ENCODE peak calls at places on chromosome 13, in eight cellular contexts. One of them, this sample, is unnamed.

GRCh38 chr13:74129500-74130144 is 4.6 kb downstream of the KLF12 start:
- DNase-seq in K562: peak
- DNase-seq in HepG2: no peak
- DNase-seq in H1: no peak
- DNase-seq in SK-N-SH: no peak
- DNase-seq in A549: no peak
- DNase-seq in GM12878: no peak
- DNase-seq in HCT116: no peak
- DNase-seq in this sample: no peak

GRCh38 chr13:113835461-113836274 is 28.2 kb downstream of the GAS6 start:
- DNase-seq in K562: no peak
- DNase-seq in A549: peak
- DNase-seq in SK-N-SH: peak
- DNase-seq in H1: no peak
- DNase-seq in HepG2: no peak
- DNase-seq in HCT116: no peak
- DNase-seq in GM12878: no peak
- DNase-seq in this sample: peak

GRCh38 chr13:21203132-21203531 is 26.7 kb downstream of the MRPL57 start:
- DNase-seq in A549: no peak
- DNase-seq in GM12878: no peak
- DNase-seq in HepG2: peak
- DNase-seq in SK-N-SH: no peak
- DNase-seq in K562: no peak
- DNase-seq in H1: no peak
- DNase-seq in HCT116: no peak
- DNase-seq in this sample: peak

GRCh38 chr13:43058836-43059235 is 35.5 kb downstream of the DNAJC15 start:
- DNase-seq in A549: no peak
- DNase-seq in HCT116: no peak
- DNase-seq in H1: no peak
- DNase-seq in GM12878: no peak
- DNase-seq in SK-N-SH: no peak
- DNase-seq in K562: no peak
- DNase-seq in HepG2: no peak
- DNase-seq in this sample: no peak

GRCh38 chr13:43307921-43308433 is 284.6 kb downstream of the DNAJC15 start:
- DNase-seq in H1: no peak
- DNase-seq in HCT116: no peak
- DNase-seq in HepG2: peak
- DNase-seq in K562: no peak
- DNase-seq in A549: peak
- DNase-seq in SK-N-SH: peak
- DNase-seq in GM12878: peak
- DNase-seq in this sample: peak

GRCh38 chr13:87089391-87089790 is 581.8 kb upstream of the SLITRK5 start:
- DNase-seq in K562: no peak
- DNase-seq in SK-N-SH: no peak
- DNase-seq in HepG2: no peak
- DNase-seq in HCT116: no peak
- DNase-seq in H1: no peak
- DNase-seq in GM12878: no peak
- DNase-seq in A549: no peak
- DNase-seq in this sample: peak

GRCh38 chr13:108494991-108495661 is 134.3 kb upstream of the MYO16 start:
- DNase-seq in HCT116: no peak
- DNase-seq in A549: peak
- DNase-seq in SK-N-SH: peak
- DNase-seq in HepG2: no peak
- DNase-seq in GM12878: no peak
- DNase-seq in K562: no peak
- DNase-seq in H1: no peak
- DNase-seq in this sample: no peak

GRCh38 chr13:20570540-20570939 is 3.6 kb downstream of the IFT88 start:
- DNase-seq in SK-N-SH: no peak
- DNase-seq in A549: no peak
- DNase-seq in K562: no peak
- DNase-seq in HCT116: no peak
- DNase-seq in GM12878: no peak
- DNase-seq in HepG2: no peak
- DNase-seq in H1: no peak
- DNase-seq in this sample: peak

GRCh38 chr13:74907788-74908187 is 574.2 kb downstream of the TBC1D4 start:
- DNase-seq in GM12878: no peak
- DNase-seq in HepG2: no peak
- DNase-seq in H1: no peak
- DNase-seq in K562: no peak
- DNase-seq in A549: no peak
- DNase-seq in SK-N-SH: no peak
- DNase-seq in HCT116: no peak
- DNase-seq in this sample: no peak

GRCh38 chr13:78478183-78478582 is 125.2 kb downstream of the POU4F1 start:
- DNase-seq in HCT116: no peak
- DNase-seq in HepG2: no peak
- DNase-seq in K562: no peak
- DNase-seq in GM12878: no peak
- DNase-seq in H1: no peak
- DNase-seq in A549: no peak
- DNase-seq in SK-N-SH: no peak
- DNase-seq in this sample: no peak

GRCh38 chr13:80047406-80047805 is 293.5 kb downstream of the SPRY2 start:
- DNase-seq in HepG2: no peak
- DNase-seq in H1: no peak
- DNase-seq in SK-N-SH: no peak
- DNase-seq in HCT116: no peak
- DNase-seq in A549: no peak
- DNase-seq in K562: no peak
- DNase-seq in GM12878: no peak
- DNase-seq in this sample: peak

GRCh38 chr13:99528547-99528946 is 27.3 kb downstream of the TM9SF2 start:
- DNase-seq in SK-N-SH: no peak
- DNase-seq in K562: no peak
- DNase-seq in H1: no peak
- DNase-seq in HepG2: peak
- DNase-seq in GM12878: no peak
- DNase-seq in HCT116: no peak
- DNase-seq in A549: peak
- DNase-seq in this sample: no peak

GRCh38 chr13:46229251-46229650 is 17.5 kb downstream of the LRRC63 start:
- DNase-seq in SK-N-SH: no peak
- DNase-seq in H1: no peak
- DNase-seq in HCT116: no peak
- DNase-seq in HepG2: no peak
- DNase-seq in A549: no peak
- DNase-seq in GM12878: no peak
- DNase-seq in K562: no peak
- DNase-seq in this sample: no peak

GRCh38 chr13:112606125-112607001 is 18.4 kb upstream of the TUBGCP3 start:
- DNase-seq in GM12878: no peak
- DNase-seq in HCT116: peak
- DNase-seq in A549: peak
- DNase-seq in H1: peak
- DNase-seq in SK-N-SH: peak
- DNase-seq in HepG2: peak
- DNase-seq in K562: peak
- DNase-seq in this sample: peak

GRCh38 chr13:21123956-21124355 is 52.4 kb downstream of the SKA3 start:
- DNase-seq in GM12878: no peak
- DNase-seq in HCT116: no peak
- DNase-seq in H1: peak
- DNase-seq in SK-N-SH: no peak
- DNase-seq in A549: no peak
- DNase-seq in K562: no peak
- DNase-seq in HepG2: no peak
- DNase-seq in this sample: no peak

GRCh38 chr13:73938375-73939070 is 195.7 kb downstream of the KLF12 start:
- DNase-seq in GM12878: no peak
- DNase-seq in A549: peak
- DNase-seq in HCT116: peak
- DNase-seq in K562: no peak
- DNase-seq in SK-N-SH: no peak
- DNase-seq in H1: no peak
- DNase-seq in HepG2: no peak
- DNase-seq in this sample: peak

DNA sequence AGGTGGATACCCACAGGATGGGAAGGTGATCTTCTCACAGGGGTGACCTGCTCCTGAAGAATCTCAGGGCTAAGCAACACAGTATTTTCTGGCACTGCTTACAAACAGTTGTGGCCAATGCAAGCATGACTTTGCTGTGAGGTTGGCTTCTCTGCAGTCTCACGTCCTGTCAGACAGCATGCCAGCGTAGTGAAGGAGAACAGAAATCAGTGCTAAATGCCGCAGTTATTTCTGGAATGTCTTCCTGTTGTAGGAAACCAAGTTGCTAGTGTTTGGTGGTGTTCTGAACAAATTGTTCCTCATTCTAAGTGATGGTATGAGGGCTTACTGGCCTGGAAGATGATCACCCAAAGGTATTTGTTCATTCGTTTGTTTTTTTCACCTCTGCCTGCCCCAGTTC is 320.1 kb downstream of the MTUS2 start:
- DNase-seq in H1: no peak
- DNase-seq in SK-N-SH: no peak
- DNase-seq in HepG2: no peak
- DNase-seq in HCT116: no peak
- DNase-seq in K562: no peak
- DNase-seq in A549: no peak
- DNase-seq in GM12878: no peak
- DNase-seq in this sample: no peak
- TF ChIP-seq RAD21 in H1: no peak
- TF ChIP-seq RAD21 in SK-N-SH: no peak
- TF ChIP-seq RAD21 in HepG2: no peak
- TF ChIP-seq RAD21 in HCT116: no peak
- TF ChIP-seq RAD21 in K562: no peak
- TF ChIP-seq RAD21 in A549: no peak
- TF ChIP-seq RAD21 in GM12878: no peak
- TF ChIP-seq RAD21 in this sample: no peak

DNA sequence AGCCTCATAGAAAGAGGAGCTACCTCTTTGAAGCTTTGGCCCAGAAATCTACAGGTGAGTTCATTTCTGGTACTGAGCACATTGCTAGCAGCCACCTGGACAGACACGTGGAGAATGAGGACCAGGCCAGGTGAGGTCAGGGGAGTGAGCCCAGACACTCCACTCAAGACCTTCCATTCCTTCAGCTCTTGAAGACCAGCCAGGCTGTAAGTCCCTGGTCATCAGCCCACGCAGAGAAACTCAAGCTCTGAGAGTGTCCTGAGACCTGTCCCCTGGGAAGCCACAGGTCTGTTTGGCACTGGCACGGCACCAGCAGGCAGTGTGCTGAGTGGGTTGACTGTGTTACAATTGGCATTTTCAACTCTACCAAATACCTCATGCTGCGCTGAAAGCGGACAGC is 27.4 kb downstream of the C13orf42 start:
- DNase-seq in A549: no peak
- DNase-seq in HCT116: no peak
- DNase-seq in H1: no peak
- DNase-seq in HepG2: no peak
- DNase-seq in SK-N-SH: no peak
- DNase-seq in K562: no peak
- DNase-seq in GM12878: no peak
- DNase-seq in this sample: no peak
- TF ChIP-seq RAD21 in A549: no peak
- TF ChIP-seq RAD21 in HCT116: no peak
- TF ChIP-seq RAD21 in H1: no peak
- TF ChIP-seq RAD21 in HepG2: no peak
- TF ChIP-seq RAD21 in SK-N-SH: no peak
- TF ChIP-seq RAD21 in K562: no peak
- TF ChIP-seq RAD21 in GM12878: no peak
- TF ChIP-seq RAD21 in this sample: no peak

GRCh38 chr13:50309200-50309848 is 294.1 kb downstream of the KCNRG start:
- DNase-seq in HCT116: no peak
- DNase-seq in SK-N-SH: no peak
- DNase-seq in A549: no peak
- DNase-seq in H1: no peak
- DNase-seq in K562: no peak
- DNase-seq in HepG2: no peak
- DNase-seq in GM12878: no peak
- DNase-seq in this sample: no peak
- TF ChIP-seq RAD21 in HCT116: no peak
- TF ChIP-seq RAD21 in SK-N-SH: no peak
- TF ChIP-seq RAD21 in A549: no peak
- TF ChIP-seq RAD21 in H1: no peak
- TF ChIP-seq RAD21 in K562: no peak
- TF ChIP-seq RAD21 in HepG2: no peak
- TF ChIP-seq RAD21 in GM12878: no peak
- TF ChIP-seq RAD21 in this sample: no peak

GRCh38 chr13:51259359-51259645 is 37.1 kb downstream of the FAM124A start:
- DNase-seq in HepG2: no peak
- DNase-seq in SK-N-SH: no peak
- DNase-seq in H1: no peak
- DNase-seq in A549: no peak
- DNase-seq in HCT116: no peak
- DNase-seq in K562: no peak
- DNase-seq in GM12878: no peak
- DNase-seq in this sample: no peak
- TF ChIP-seq RAD21 in HepG2: no peak
- TF ChIP-seq RAD21 in SK-N-SH: no peak
- TF ChIP-seq RAD21 in H1: no peak
- TF ChIP-seq RAD21 in A549: no peak
- TF ChIP-seq RAD21 in HCT116: no peak
- TF ChIP-seq RAD21 in K562: no peak
- TF ChIP-seq RAD21 in GM12878: no peak
- TF ChIP-seq RAD21 in this sample: no peak

DNA sequence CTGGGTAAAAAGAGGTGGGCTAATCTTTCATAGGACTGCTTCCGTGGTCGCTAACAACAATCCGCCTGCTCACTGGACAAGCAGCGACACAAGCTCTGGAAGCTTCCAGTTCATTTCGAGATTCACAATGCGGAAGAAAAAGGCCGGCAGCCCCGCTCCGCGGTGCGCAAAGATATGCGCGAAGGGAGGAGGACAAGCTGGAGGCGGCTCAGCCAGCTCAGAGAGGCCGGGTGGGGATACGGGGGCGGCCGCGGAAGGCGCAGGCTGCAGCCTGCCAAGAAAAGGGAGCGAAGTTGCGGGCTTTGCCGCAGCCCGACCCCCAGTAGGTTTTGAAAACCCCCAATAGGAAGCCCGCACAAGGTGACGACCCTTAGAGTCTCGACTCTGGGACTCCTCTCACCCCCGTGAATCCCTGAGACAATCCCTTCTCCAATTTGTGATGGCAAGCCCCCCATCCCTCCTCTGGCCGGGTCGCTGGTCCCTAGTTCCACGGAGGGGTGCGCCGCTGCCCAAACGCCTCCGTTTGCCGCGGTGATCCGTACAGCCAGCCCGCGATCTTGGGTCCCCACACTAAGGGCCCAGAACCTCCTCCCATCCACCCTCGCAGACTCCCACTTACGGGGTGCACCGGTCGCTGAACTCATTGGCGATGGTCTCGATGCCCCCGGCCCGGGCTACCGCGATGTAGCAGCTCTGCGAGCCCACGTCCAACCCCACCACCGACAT is 684 bp downstream of the HSPH1 start:
- DNase-seq in GM12878: peak
- DNase-seq in HCT116: no peak
- DNase-seq in K562: peak
- DNase-seq in A549: peak
- DNase-seq in HepG2: peak
- DNase-seq in SK-N-SH: peak
- DNase-seq in H1: no peak
- DNase-seq in this sample: peak
- TF ChIP-seq RAD21 in GM12878: no peak
- TF ChIP-seq RAD21 in HCT116: no peak
- TF ChIP-seq RAD21 in K562: no peak
- TF ChIP-seq RAD21 in A549: no peak
- TF ChIP-seq RAD21 in HepG2: no peak
- TF ChIP-seq RAD21 in SK-N-SH: peak
- TF ChIP-seq RAD21 in H1: no peak
- TF ChIP-seq RAD21 in this sample: peak

GRCh38 chr13:71864094-71864980 is 2.7 kb downstream of the DACH1 start:
- DNase-seq in HepG2: no peak
- DNase-seq in K562: no peak
- DNase-seq in HCT116: no peak
- DNase-seq in SK-N-SH: peak
- DNase-seq in H1: no peak
- DNase-seq in A549: no peak
- DNase-seq in GM12878: no peak
- DNase-seq in this sample: no peak
- TF ChIP-seq RAD21 in HepG2: no peak
- TF ChIP-seq RAD21 in K562: no peak
- TF ChIP-seq RAD21 in HCT116: no peak
- TF ChIP-seq RAD21 in SK-N-SH: no peak
- TF ChIP-seq RAD21 in H1: no peak
- TF ChIP-seq RAD21 in A549: no peak
- TF ChIP-seq RAD21 in GM12878: no peak
- TF ChIP-seq RAD21 in this sample: no peak